ENCODE peak calls at places on chromosomes 6 and 20, in ten cellular contexts. One of them, this sample, is unnamed.

GRCh38 chr6:14553515-14553914 is 435.9 kb downstream of the CD83 start:
- DNase-seq in NCI-H69: no peak
- DNase-seq in HFFc6: no peak
- DNase-seq in CD8-positive, alpha-beta T cell: no peak
- DNase-seq in AG04449: no peak
- DNase-seq in fibroblast of lung: no peak
- DNase-seq in NCI-H1694 treated with DMSO at 0.1 percent for 48 hours: no peak
- DNase-seq in A673: no peak
- DNase-seq in iris pigment epithelial cell: no peak
- DNase-seq in cardiac fibroblast: no peak
- DNase-seq in this sample: no peak

GRCh38 chr6:85460951-85461805 is 11.3 kb downstream of the NT5E start:
- DNase-seq in AG04449: no peak
- DNase-seq in HFFc6: peak
- DNase-seq in cardiac fibroblast: peak
- DNase-seq in CD8-positive, alpha-beta T cell: peak
- DNase-seq in iris pigment epithelial cell: peak
- DNase-seq in fibroblast of lung: peak
- DNase-seq in NCI-H69: no peak
- DNase-seq in A673: no peak
- DNase-seq in NCI-H1694 treated with DMSO at 0.1 percent for 48 hours: no peak
- DNase-seq in this sample: peak

GRCh38 chr6:73566954-73567591 is 46.2 kb upstream of the EEF1A1 start:
- DNase-seq in NCI-H69: no peak
- DNase-seq in HFFc6: peak
- DNase-seq in cardiac fibroblast: peak
- DNase-seq in iris pigment epithelial cell: peak
- DNase-seq in AG04449: no peak
- DNase-seq in A673: peak
- DNase-seq in CD8-positive, alpha-beta T cell: no peak
- DNase-seq in fibroblast of lung: peak
- DNase-seq in NCI-H1694 treated with DMSO at 0.1 percent for 48 hours: no peak
- DNase-seq in this sample: no peak

GRCh38 chr6:69953491-69953890 is 87.1 kb downstream of the COL19A1 start:
- DNase-seq in A673: no peak
- DNase-seq in iris pigment epithelial cell: no peak
- DNase-seq in cardiac fibroblast: no peak
- DNase-seq in AG04449: no peak
- DNase-seq in HFFc6: no peak
- DNase-seq in NCI-H1694 treated with DMSO at 0.1 percent for 48 hours: peak
- DNase-seq in NCI-H69: no peak
- DNase-seq in fibroblast of lung: no peak
- DNase-seq in CD8-positive, alpha-beta T cell: no peak
- DNase-seq in this sample: no peak

GRCh38 chr6:36436466-36436865 is 6.2 kb downstream of the PXT1 start:
- DNase-seq in HFFc6: peak
- DNase-seq in iris pigment epithelial cell: peak
- DNase-seq in fibroblast of lung: peak
- DNase-seq in NCI-H1694 treated with DMSO at 0.1 percent for 48 hours: no peak
- DNase-seq in AG04449: peak
- DNase-seq in CD8-positive, alpha-beta T cell: no peak
- DNase-seq in cardiac fibroblast: peak
- DNase-seq in NCI-H69: no peak
- DNase-seq in A673: no peak
- DNase-seq in this sample: no peak

GRCh38 chr6:9502991-9503761 is 911.7 kb downstream of the TFAP2A start:
- DNase-seq in AG04449: peak
- DNase-seq in HFFc6: peak
- DNase-seq in fibroblast of lung: peak
- DNase-seq in NCI-H69: peak
- DNase-seq in CD8-positive, alpha-beta T cell: no peak
- DNase-seq in NCI-H1694 treated with DMSO at 0.1 percent for 48 hours: no peak
- DNase-seq in cardiac fibroblast: peak
- DNase-seq in iris pigment epithelial cell: peak
- DNase-seq in A673: peak
- DNase-seq in this sample: no peak

GRCh38 chr6:34028691-34029360 is 117.1 kb downstream of the GRM4 start:
- DNase-seq in A673: no peak
- DNase-seq in CD8-positive, alpha-beta T cell: no peak
- DNase-seq in NCI-H1694 treated with DMSO at 0.1 percent for 48 hours: peak
- DNase-seq in NCI-H69: peak
- DNase-seq in cardiac fibroblast: no peak
- DNase-seq in fibroblast of lung: no peak
- DNase-seq in iris pigment epithelial cell: no peak
- DNase-seq in HFFc6: no peak
- DNase-seq in AG04449: no peak
- DNase-seq in this sample: no peak

GRCh38 chr20:23823621-23824324 is 2.8 kb downstream of the CST2 start:
- DNase-seq in fibroblast of lung: no peak
- DNase-seq in A673: no peak
- DNase-seq in NCI-H69: peak
- DNase-seq in HFFc6: no peak
- DNase-seq in CD8-positive, alpha-beta T cell: no peak
- DNase-seq in AG04449: no peak
- DNase-seq in cardiac fibroblast: no peak
- DNase-seq in NCI-H1694 treated with DMSO at 0.1 percent for 48 hours: no peak
- DNase-seq in iris pigment epithelial cell: no peak
- DNase-seq in this sample: no peak

GRCh38 chr6:155377061-155377460 is 62.8 kb upstream of the TFB1M start:
- DNase-seq in iris pigment epithelial cell: peak
- DNase-seq in fibroblast of lung: peak
- DNase-seq in HFFc6: peak
- DNase-seq in AG04449: peak
- DNase-seq in NCI-H69: no peak
- DNase-seq in A673: no peak
- DNase-seq in NCI-H1694 treated with DMSO at 0.1 percent for 48 hours: no peak
- DNase-seq in CD8-positive, alpha-beta T cell: no peak
- DNase-seq in cardiac fibroblast: peak
- DNase-seq in this sample: no peak

GRCh38 chr6:113750148-113750547 is 107.0 kb upstream of the MARCKS start:
- DNase-seq in A673: no peak
- DNase-seq in AG04449: no peak
- DNase-seq in HFFc6: no peak
- DNase-seq in cardiac fibroblast: no peak
- DNase-seq in fibroblast of lung: no peak
- DNase-seq in iris pigment epithelial cell: no peak
- DNase-seq in NCI-H69: no peak
- DNase-seq in NCI-H1694 treated with DMSO at 0.1 percent for 48 hours: no peak
- DNase-seq in CD8-positive, alpha-beta T cell: no peak
- DNase-seq in this sample: no peak

GRCh38 chr6:14676084-14676483 is 558.5 kb downstream of the CD83 start:
- DNase-seq in NCI-H69: no peak
- DNase-seq in cardiac fibroblast: peak
- DNase-seq in iris pigment epithelial cell: peak
- DNase-seq in fibroblast of lung: peak
- DNase-seq in AG04449: no peak
- DNase-seq in CD8-positive, alpha-beta T cell: no peak
- DNase-seq in HFFc6: no peak
- DNase-seq in NCI-H1694 treated with DMSO at 0.1 percent for 48 hours: no peak
- DNase-seq in A673: no peak
- DNase-seq in this sample: no peak

GRCh38 chr20:44457016-44457415 is 18.7 kb upstream of the TTPAL start:
- DNase-seq in fibroblast of lung: no peak
- DNase-seq in A673: no peak
- DNase-seq in NCI-H1694 treated with DMSO at 0.1 percent for 48 hours: no peak
- DNase-seq in CD8-positive, alpha-beta T cell: no peak
- DNase-seq in NCI-H69: peak
- DNase-seq in HFFc6: no peak
- DNase-seq in iris pigment epithelial cell: no peak
- DNase-seq in AG04449: no peak
- DNase-seq in cardiac fibroblast: no peak
- DNase-seq in this sample: no peak

GRCh38 chr20:21632031-21632430 is 73.4 kb upstream of the PAX1 start:
- DNase-seq in A673: no peak
- DNase-seq in NCI-H69: no peak
- DNase-seq in HFFc6: no peak
- DNase-seq in CD8-positive, alpha-beta T cell: no peak
- DNase-seq in cardiac fibroblast: no peak
- DNase-seq in AG04449: no peak
- DNase-seq in fibroblast of lung: no peak
- DNase-seq in NCI-H1694 treated with DMSO at 0.1 percent for 48 hours: no peak
- DNase-seq in iris pigment epithelial cell: no peak
- DNase-seq in this sample: no peak

GRCh38 chr6:4130357-4130987 is 4.9 kb downstream of the ECI2 start:
- DNase-seq in NCI-H69: peak
- DNase-seq in cardiac fibroblast: no peak
- DNase-seq in iris pigment epithelial cell: no peak
- DNase-seq in HFFc6: no peak
- DNase-seq in NCI-H1694 treated with DMSO at 0.1 percent for 48 hours: no peak
- DNase-seq in AG04449: no peak
- DNase-seq in A673: no peak
- DNase-seq in CD8-positive, alpha-beta T cell: no peak
- DNase-seq in fibroblast of lung: no peak
- DNase-seq in this sample: no peak

GRCh38 chr6:168827484-168827883 is 386.5 kb downstream of the SMOC2 start:
- DNase-seq in fibroblast of lung: no peak
- DNase-seq in NCI-H1694 treated with DMSO at 0.1 percent for 48 hours: no peak
- DNase-seq in cardiac fibroblast: no peak
- DNase-seq in CD8-positive, alpha-beta T cell: no peak
- DNase-seq in AG04449: no peak
- DNase-seq in iris pigment epithelial cell: no peak
- DNase-seq in NCI-H69: no peak
- DNase-seq in A673: no peak
- DNase-seq in HFFc6: no peak
- DNase-seq in this sample: no peak

GRCh38 chr20:43723735-43724134 is 3.1 kb downstream of the GTSF1L start:
- DNase-seq in CD8-positive, alpha-beta T cell: no peak
- DNase-seq in NCI-H69: no peak
- DNase-seq in A673: no peak
- DNase-seq in HFFc6: no peak
- DNase-seq in NCI-H1694 treated with DMSO at 0.1 percent for 48 hours: no peak
- DNase-seq in iris pigment epithelial cell: no peak
- DNase-seq in AG04449: no peak
- DNase-seq in cardiac fibroblast: no peak
- DNase-seq in fibroblast of lung: no peak
- DNase-seq in this sample: no peak

GRCh38 chr20:53819973-53820451 is 226.4 kb upstream of the ZNF217 start:
- DNase-seq in AG04449: no peak
- DNase-seq in cardiac fibroblast: no peak
- DNase-seq in CD8-positive, alpha-beta T cell: no peak
- DNase-seq in A673: no peak
- DNase-seq in iris pigment epithelial cell: no peak
- DNase-seq in NCI-H69: no peak
- DNase-seq in fibroblast of lung: no peak
- DNase-seq in NCI-H1694 treated with DMSO at 0.1 percent for 48 hours: no peak
- DNase-seq in HFFc6: no peak
- DNase-seq in this sample: no peak

GRCh38 chr6:3337521-3338350 is 79.0 kb downstream of the PSMG4 start:
- DNase-seq in HFFc6: no peak
- DNase-seq in CD8-positive, alpha-beta T cell: no peak
- DNase-seq in A673: peak
- DNase-seq in iris pigment epithelial cell: peak
- DNase-seq in cardiac fibroblast: no peak
- DNase-seq in NCI-H1694 treated with DMSO at 0.1 percent for 48 hours: no peak
- DNase-seq in AG04449: no peak
- DNase-seq in NCI-H69: peak
- DNase-seq in fibroblast of lung: peak
- DNase-seq in this sample: no peak

GRCh38 chr6:89357390-89357789 is 4.9 kb upstream of the UBE2J1 start:
- DNase-seq in cardiac fibroblast: no peak
- DNase-seq in fibroblast of lung: no peak
- DNase-seq in NCI-H69: peak
- DNase-seq in A673: no peak
- DNase-seq in iris pigment epithelial cell: no peak
- DNase-seq in AG04449: no peak
- DNase-seq in NCI-H1694 treated with DMSO at 0.1 percent for 48 hours: no peak
- DNase-seq in CD8-positive, alpha-beta T cell: no peak
- DNase-seq in HFFc6: no peak
- DNase-seq in this sample: no peak

GRCh38 chr6:139062921-139063320 is 34.4 kb downstream of the ABRACL start:
- DNase-seq in fibroblast of lung: peak
- DNase-seq in cardiac fibroblast: peak
- DNase-seq in CD8-positive, alpha-beta T cell: no peak
- DNase-seq in NCI-H69: peak
- DNase-seq in iris pigment epithelial cell: peak
- DNase-seq in A673: no peak
- DNase-seq in NCI-H1694 treated with DMSO at 0.1 percent for 48 hours: no peak
- DNase-seq in AG04449: peak
- DNase-seq in HFFc6: peak
- DNase-seq in this sample: no peak

GRCh38 chr6:119430820-119431219 is 81.3 kb upstream of the MAN1A1 start:
- DNase-seq in NCI-H69: no peak
- DNase-seq in AG04449: no peak
- DNase-seq in cardiac fibroblast: no peak
- DNase-seq in NCI-H1694 treated with DMSO at 0.1 percent for 48 hours: no peak
- DNase-seq in A673: no peak
- DNase-seq in HFFc6: no peak
- DNase-seq in iris pigment epithelial cell: no peak
- DNase-seq in CD8-positive, alpha-beta T cell: no peak
- DNase-seq in fibroblast of lung: no peak
- DNase-seq in this sample: no peak

GRCh38 chr6:52609968-52610367 is 33.1 kb upstream of the TRAM2 start:
- DNase-seq in A673: no peak
- DNase-seq in NCI-H69: no peak
- DNase-seq in fibroblast of lung: no peak
- DNase-seq in HFFc6: no peak
- DNase-seq in iris pigment epithelial cell: peak
- DNase-seq in AG04449: no peak
- DNase-seq in CD8-positive, alpha-beta T cell: no peak
- DNase-seq in NCI-H1694 treated with DMSO at 0.1 percent for 48 hours: no peak
- DNase-seq in cardiac fibroblast: no peak
- DNase-seq in this sample: no peak

GRCh38 chr20:373171-373890 is 7.2 kb upstream of the TRIB3 start:
- DNase-seq in fibroblast of lung: peak
- DNase-seq in HFFc6: peak
- DNase-seq in AG04449: no peak
- DNase-seq in A673: peak
- DNase-seq in NCI-H69: no peak
- DNase-seq in cardiac fibroblast: peak
- DNase-seq in CD8-positive, alpha-beta T cell: no peak
- DNase-seq in NCI-H1694 treated with DMSO at 0.1 percent for 48 hours: no peak
- DNase-seq in iris pigment epithelial cell: peak
- DNase-seq in this sample: no peak

GRCh38 chr6:25006565-25007001 is 70.8 kb upstream of the RIPOR2 start:
- DNase-seq in A673: no peak
- DNase-seq in fibroblast of lung: peak
- DNase-seq in AG04449: no peak
- DNase-seq in iris pigment epithelial cell: peak
- DNase-seq in NCI-H1694 treated with DMSO at 0.1 percent for 48 hours: no peak
- DNase-seq in cardiac fibroblast: peak
- DNase-seq in CD8-positive, alpha-beta T cell: peak
- DNase-seq in HFFc6: peak
- DNase-seq in NCI-H69: peak
- DNase-seq in this sample: peak

GRCh38 chr20:25279403-25279802 is 31.5 kb downstream of the PYGB start:
- DNase-seq in cardiac fibroblast: no peak
- DNase-seq in A673: no peak
- DNase-seq in iris pigment epithelial cell: peak
- DNase-seq in CD8-positive, alpha-beta T cell: no peak
- DNase-seq in AG04449: no peak
- DNase-seq in NCI-H69: no peak
- DNase-seq in fibroblast of lung: peak
- DNase-seq in HFFc6: no peak
- DNase-seq in NCI-H1694 treated with DMSO at 0.1 percent for 48 hours: no peak
- DNase-seq in this sample: no peak

GRCh38 chr20:9886227-9886626 is 47.4 kb upstream of the PAK5 start:
- DNase-seq in CD8-positive, alpha-beta T cell: no peak
- DNase-seq in AG04449: no peak
- DNase-seq in A673: no peak
- DNase-seq in HFFc6: no peak
- DNase-seq in NCI-H69: no peak
- DNase-seq in cardiac fibroblast: no peak
- DNase-seq in fibroblast of lung: peak
- DNase-seq in iris pigment epithelial cell: peak
- DNase-seq in NCI-H1694 treated with DMSO at 0.1 percent for 48 hours: no peak
- DNase-seq in this sample: no peak

GRCh38 chr20:46406986-46407670 is 713 bp upstream of the ELMO2 start:
- DNase-seq in cardiac fibroblast: peak
- DNase-seq in HFFc6: peak
- DNase-seq in fibroblast of lung: peak
- DNase-seq in CD8-positive, alpha-beta T cell: peak
- DNase-seq in NCI-H69: peak
- DNase-seq in A673: no peak
- DNase-seq in NCI-H1694 treated with DMSO at 0.1 percent for 48 hours: peak
- DNase-seq in iris pigment epithelial cell: no peak
- DNase-seq in AG04449: no peak
- DNase-seq in this sample: no peak

GRCh38 chr6:36399970-36400369 is 12.5 kb upstream of the ETV7 start:
- DNase-seq in NCI-H1694 treated with DMSO at 0.1 percent for 48 hours: no peak
- DNase-seq in AG04449: no peak
- DNase-seq in iris pigment epithelial cell: no peak
- DNase-seq in NCI-H69: no peak
- DNase-seq in CD8-positive, alpha-beta T cell: no peak
- DNase-seq in cardiac fibroblast: no peak
- DNase-seq in fibroblast of lung: no peak
- DNase-seq in A673: no peak
- DNase-seq in HFFc6: no peak
- DNase-seq in this sample: no peak

This sample was measured in activated T-helper 2 cell treated with anti-CD3 and anti-CD28 coated beads, Interferon-gamma antibody, Interleukin-2, Interleukin-4, amounts not matched to agents 10 μg/mL and 5 μg/mL and 100 μg/mL, durations not matched to agents 14 hours and 24 hours and 36 hours.